ENCODE peak calls at places on chromosomes 13 and 19, in eight cellular contexts. P is right cardiac atrium, F is ovary, U is breast epithelium, T is trophoblast cell, C is AG04450, W is heart right ventricle, H is AG10803. S is an unnamed sample.

GRCh38 chr19:55549500-55550320 is 4.4 kb upstream of the SBK3 start:
- DNase-seq in W (no peak), T (peak), U (no peak), P (no peak), C (peak), H (peak), F (no peak), S (no peak)

GRCh38 chr13:60540276-60540675 is 143.3 kb downstream of the TDRD3 start:
- DNase-seq in U (no peak), F (no peak), T (no peak), H (no peak), P (no peak), W (no peak), C (no peak), S (no peak)

GRCh38 chr19:47699360-47699917 is 13.8 kb upstream of the EHD2 start:
- DNase-seq in C (no peak), P (no peak), H (no peak), T (peak), U (peak), F (no peak), W (no peak), S (no peak)

GRCh38 chr19:55672418-55672817 is 2.6 kb upstream of the EPN1 start:
- DNase-seq in F (no peak), U (no peak), T (no peak), H (peak), C (no peak), P (no peak), W (no peak), S (no peak)

GRCh38 chr13:71645467-71645866 is 221.5 kb downstream of the DACH1 start:
- DNase-seq in T (no peak), F (no peak), W (no peak), C (no peak), U (no peak), H (no peak), P (no peak), S (no peak)

GRCh38 chr13:24228852-24229458 is 68.4 kb downstream of the SPATA13 start:
- DNase-seq in P (no peak), U (no peak), F (no peak), H (peak), T (peak), W (peak), C (peak), S (peak)

GRCh38 chr13:102309110-102309509 is 92.7 kb downstream of the FGF14 start:
- DNase-seq in H (no peak), P (no peak), W (no peak), U (no peak), C (no peak), T (no peak), F (no peak), S (no peak)

GRCh38 chr13:113616281-113616906 is 31.8 kb downstream of the TFDP1 start:
- DNase-seq in P (no peak), U (no peak), F (no peak), H (no peak), W (no peak), C (no peak), T (peak), S (no peak)

GRCh38 chr13:93146584-93147292 is 79.9 kb upstream of the GPC6 start:
- DNase-seq in H (peak), T (no peak), P (no peak), F (no peak), C (peak), U (no peak), W (no peak), S (no peak)

GRCh38 chr13:47990920-47991466 is 10.1 kb downstream of the SUCLA2 start:
- DNase-seq in P (no peak), U (no peak), T (no peak), H (no peak), C (no peak), W (no peak), F (no peak), S (no peak)

GRCh38 chr13:113802090-113802531 is 43.1 kb downstream of the TMEM255B start:
- DNase-seq in U (no peak), T (no peak), C (peak), F (peak), W (peak), P (peak), H (peak), S (no peak)

GRCh38 chr19:35236638-35237400 is 8.3 kb upstream of the FAM187B start:
- DNase-seq in H (no peak), F (no peak), T (peak), U (no peak), P (no peak), W (no peak), C (no peak), S (no peak)

GRCh38 chr13:78660130-78660857 is 1.3 kb upstream of the OBI1 start:
- DNase-seq in P (no peak), U (no peak), C (no peak), F (no peak), T (peak), H (peak), W (no peak), S (no peak)

GRCh38 chr13:46160474-46161066 is 21.4 kb downstream of the LCP1 start:
- DNase-seq in C (peak), P (no peak), H (peak), W (peak), U (no peak), F (no peak), T (peak), S (no peak)

GRCh38 chr19:13078897-13079541 is 23.6 kb downstream of the LYL1 start:
- DNase-seq in W (no peak), H (no peak), T (no peak), C (no peak), F (no peak), U (no peak), P (peak), S (no peak)

GRCh38 chr19:35595928-35596327 is 10.0 kb downstream of the PMIS2 start:
- DNase-seq in W (no peak), T (no peak), P (no peak), C (no peak), F (no peak), U (no peak), H (no peak), S (no peak)

GRCh38 chr13:40026174-40026585 is 370.7 kb downstream of the COG6 start:
- DNase-seq in P (no peak), U (no peak), T (no peak), C (no peak), W (no peak), F (no peak), H (no peak), S (peak)

GRCh38 chr13:97306106-97306505 is 84.0 kb downstream of the MBNL2 start:
- DNase-seq in H (no peak), F (no peak), U (no peak), C (no peak), T (no peak), P (no peak), W (no peak), S (no peak)

GRCh38 chr13:29507356-29507755 is 88.1 kb downstream of the SLC7A1 start:
- DNase-seq in C (no peak), H (peak), W (no peak), U (no peak), P (no peak), F (peak), T (no peak), S (no peak)

GRCh38 chr13:32033744-32034143 is 2.2 kb downstream of the FRY start:
- DNase-seq in C (no peak), F (no peak), W (no peak), H (peak), P (no peak), T (peak), U (no peak), S (no peak)

GRCh38 chr19:11538232-11539036 is at the start of gene CNN1:
- DNase-seq in F (peak), P (peak), T (no peak), W (peak), C (peak), U (peak), H (peak), S (no peak)

GRCh38 chr13:95956589-95957148 is 96.5 kb downstream of the UGGT2 start:
- DNase-seq in H (peak), F (no peak), P (no peak), C (no peak), T (no peak), U (no peak), W (no peak), S (no peak)

GRCh38 chr19:38870612-38871011 is 7.5 kb downstream of the RINL start:
- DNase-seq in P (no peak), U (no peak), F (no peak), T (no peak), C (no peak), H (no peak), W (no peak), S (no peak)

GRCh38 chr13:25453966-25454365 is 82.2 kb downstream of the ATP8A2 start:
- DNase-seq in C (no peak), T (no peak), W (no peak), H (no peak), P (no peak), F (no peak), U (no peak), S (no peak)

GRCh38 chr19:55638864-55639359 is 1.9 kb upstream of the ZNF580 start:
- DNase-seq in H (peak), U (no peak), P (peak), T (peak), C (no peak), F (no peak), W (no peak), S (no peak)

GRCh38 chr19:16262618-16263017 is 62.0 kb upstream of the KLF2 start:
- DNase-seq in U (no peak), C (no peak), P (peak), H (no peak), T (no peak), F (no peak), W (peak), S (no peak)

GRCh38 chr19:2039082-2039958 is 11.7 kb downstream of the MKNK2 start:
- DNase-seq in C (no peak), U (no peak), P (no peak), T (no peak), H (no peak), F (peak), W (no peak), S (no peak)

GRCh38 chr19:16141043-16141442 is 2.4 kb upstream of the HSH2D start:
- DNase-seq in P (no peak), F (no peak), C (no peak), T (no peak), W (no peak), H (no peak), U (no peak), S (peak)

GRCh38 chr13:40336228-40337221 is 329.9 kb downstream of the FOXO1 start:
- DNase-seq in C (no peak), F (no peak), T (no peak), P (no peak), H (no peak), U (no peak), W (no peak), S (no peak)

GRCh38 chr13:107842562-107843180 is 372.7 kb downstream of the LIG4 start:
- DNase-seq in U (no peak), H (peak), C (no peak), F (no peak), T (peak), W (no peak), P (no peak), S (no peak)

GRCh38 chr19:53538378-53539109 is 599 bp downstream of the ZNF331 start:
- DNase-seq in H (no peak), U (no peak), C (no peak), T (no peak), F (no peak), W (no peak), P (no peak), S (no peak)

GRCh38 chr19:12828494-12828893 is 5.9 kb downstream of the RTBDN start:
- DNase-seq in P (no peak), F (no peak), W (no peak), T (no peak), H (no peak), U (no peak), C (no peak), S (no peak)

GRCh38 chr13:50085063-50085462 is 69.8 kb downstream of the KCNRG start:
- DNase-seq in U (no peak), C (no peak), H (no peak), T (peak), F (no peak), W (no peak), P (no peak), S (no peak)

GRCh38 chr13:99045396-99045795 is 67.5 kb upstream of the DOCK9 start:
- DNase-seq in F (no peak), W (no peak), P (no peak), H (peak), T (peak), U (no peak), C (no peak), S (no peak)

GRCh38 chr13:99042851-99043250 is 65.0 kb upstream of the DOCK9 start:
- DNase-seq in F (no peak), H (no peak), C (no peak), W (no peak), U (no peak), T (no peak), P (no peak), S (no peak)

GRCh38 chr13:99044764-99045163 is 66.9 kb upstream of the DOCK9 start:
- DNase-seq in T (no peak), W (no peak), C (no peak), U (no peak), H (no peak), F (no peak), P (no peak), S (no peak)

GRCh38 chr13:99043700-99044300 is 65.9 kb upstream of the DOCK9 start:
- DNase-seq in U (no peak), P (no peak), T (no peak), F (no peak), H (no peak), W (no peak), C (no peak), S (no peak)

DNA sequence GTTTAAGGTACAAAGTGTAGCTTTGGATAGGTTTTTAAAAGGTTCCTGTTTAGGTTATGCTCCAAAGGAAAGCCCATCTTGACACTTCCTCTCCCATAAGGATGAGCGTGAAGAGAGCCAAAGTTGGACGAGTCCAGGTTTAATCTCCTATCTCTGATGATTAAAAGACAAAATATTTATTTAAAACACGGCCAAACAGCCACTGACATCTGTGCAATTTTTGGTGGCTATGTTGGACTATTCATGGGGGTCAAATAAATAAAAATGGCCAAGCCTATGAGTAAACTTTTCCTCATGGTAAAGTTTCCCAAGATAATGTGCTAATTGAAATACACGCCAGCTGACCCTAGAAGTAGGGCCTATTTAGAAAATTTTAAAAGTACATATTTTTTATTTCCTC is 69.0 kb upstream of the DOCK9 start:
- DNase-seq in P (no peak), H (no peak), W (no peak), U (no peak), F (no peak), T (peak), C (no peak), S (no peak)
- H3K4me3 ChIP-seq in P (no peak), H (no peak), W (no peak), U (no peak), F (no peak), T (no peak), C (no peak), S (no peak)

DNA sequence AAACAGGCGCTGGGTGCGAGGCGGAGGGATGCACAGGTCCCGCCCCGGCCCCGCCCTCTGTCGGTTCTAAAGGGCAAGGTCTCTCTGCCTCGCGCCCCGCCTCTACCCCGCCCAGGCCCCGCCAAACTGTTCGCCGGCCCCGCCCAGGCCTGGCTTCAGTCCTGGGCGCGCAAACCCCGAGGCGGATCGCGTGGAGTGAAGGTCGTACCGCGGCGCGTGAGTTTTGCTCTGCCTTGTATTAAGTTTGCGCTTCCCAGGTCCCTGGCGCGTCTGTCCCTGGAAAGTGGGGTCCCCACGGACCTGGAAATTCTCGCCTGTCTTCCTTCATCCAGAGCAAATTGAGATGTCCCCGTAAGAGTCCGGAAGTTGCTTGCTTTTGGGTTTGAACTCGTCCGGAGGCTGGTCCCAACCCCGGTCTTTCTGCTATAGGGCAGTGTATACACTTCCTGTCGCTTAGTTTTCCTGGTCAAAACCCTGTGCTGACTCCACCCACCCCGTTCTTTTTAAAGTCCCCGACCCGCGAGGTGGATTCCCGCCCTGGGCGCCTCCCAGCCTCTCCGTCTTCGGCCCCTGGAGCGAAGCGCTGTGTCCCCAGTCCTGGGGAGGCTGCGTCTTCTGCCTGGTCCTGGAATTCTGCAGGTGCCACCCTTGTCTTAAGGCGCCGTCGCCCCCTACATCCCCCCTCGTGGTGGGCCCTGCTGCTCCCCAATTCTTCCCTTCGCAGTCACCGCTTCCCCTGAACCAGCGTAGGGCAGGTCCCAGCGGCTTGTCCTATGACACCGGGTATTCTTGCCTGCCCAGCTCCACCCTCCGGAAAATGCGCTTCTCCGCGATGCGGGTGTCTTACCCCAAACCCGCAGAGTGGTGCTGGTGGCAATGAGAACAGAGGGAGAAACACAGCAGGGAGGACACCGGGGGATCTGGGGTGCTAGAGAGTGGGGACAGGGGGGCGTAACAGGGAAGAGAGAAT is 8.6 kb downstream of the ZNF808 start:
- DNase-seq in P (peak), H (peak), U (peak), F (peak), W (peak), T (peak), C (peak), S (peak)
- H3K4me3 ChIP-seq in P (peak), H (peak), U (peak), F (peak), W (peak), T (peak), C (peak), S (peak)

GRCh38 chr19:4844348-4845179 is 13.1 kb upstream of the TICAM1 start:
- DNase-seq in F (peak), U (no peak), H (peak), W (peak), T (no peak), C (no peak), P (peak), S (no peak)

GRCh38 chr19:4839192-4839591 is 7.7 kb upstream of the TICAM1 start:
- DNase-seq in H (no peak), U (no peak), F (no peak), C (no peak), T (peak), W (no peak), P (no peak), S (no peak)

GRCh38 chr19:4843647-4843965 is 12.1 kb upstream of the TICAM1 start:
- DNase-seq in T (no peak), F (no peak), U (no peak), H (no peak), C (no peak), W (no peak), P (no peak), S (no peak)

GRCh38 chr19:4841366-4841704 is 9.8 kb upstream of the TICAM1 start:
- DNase-seq in P (no peak), W (no peak), H (no peak), U (no peak), C (no peak), F (no peak), T (no peak), S (no peak)
- H3K4me3 ChIP-seq in P (no peak), W (no peak), H (no peak), U (no peak), C (no peak), F (no peak), T (no peak), S (no peak)

DNA sequence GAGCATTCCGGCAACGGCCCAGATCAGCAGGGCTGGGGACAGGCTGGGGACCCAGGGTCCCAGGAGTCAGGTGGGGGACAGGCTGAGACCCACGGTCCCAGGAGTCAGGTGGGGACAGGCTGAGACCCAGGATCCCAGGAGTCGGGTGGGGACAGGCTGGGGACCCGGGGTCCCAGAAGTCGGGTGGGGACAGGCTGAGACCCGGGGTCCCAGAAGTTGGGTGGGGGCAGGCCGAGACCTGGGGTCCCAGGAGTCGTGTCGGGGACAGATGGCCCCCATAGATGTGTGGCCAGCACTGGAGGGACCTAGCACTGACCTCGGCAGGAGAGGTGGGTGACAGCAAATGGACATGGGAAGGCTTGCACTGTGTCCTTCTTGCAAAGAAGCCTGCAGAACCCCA is 39.7 kb upstream of the SOX1 start:
- DNase-seq in U (no peak), P (no peak), W (no peak), T (no peak), H (no peak), C (no peak), F (no peak), S (no peak)
- H3K4me3 ChIP-seq in U (no peak), P (no peak), W (no peak), T (no peak), H (no peak), C (no peak), F (no peak), S (no peak)

S was measured in GM12864.